ENCODE peak calls at places on chromosomes 13 and 19, in nine cellular contexts. T is gastroesophageal sphincter; F is activated CD8-positive, alpha-beta T cell treated with anti-CD3 and anti-CD28 coated beads, Interleukin-2, amount 10 ng/mL, durations not matched to agents 7 days and 5 days; H is body of pancreas; O is GM23338; D is natural killer cell treated with Interleukin-12 subunit alpha and Interleukin-12 subunit beta and Interleukin-15 and Interleukin-18, amount 100 ng/mL, for 72 hours; E is T-helper 17 cell; P is heart left ventricle; R is right cardiac atrium. K is an unnamed sample.

GRCh38 chr19:15562861-15563260 is 52.2 kb upstream of the CYP4F8 start:
- ATAC-seq in O (no peak), P (no peak), T (no peak), H (no peak), R (no peak), F (no peak), D (no peak), E (no peak), K (peak)

GRCh38 chr13:106835477-106835876 is 267.5 kb upstream of the ARGLU1 start:
- ATAC-seq in T (no peak), R (no peak), P (no peak), O (no peak), H (peak), E (no peak), F (no peak), D (no peak), K (no peak)

GRCh38 chr13:78657699-78658629 is 991 bp downstream of the OBI1 start:
- ATAC-seq in P (no peak), R (no peak), E (no peak), O (peak), F (peak), D (no peak), T (no peak), H (peak), K (peak)

GRCh38 chr13:48346583-48346982 is 43.0 kb downstream of the RB1 start:
- ATAC-seq in T (no peak), D (peak), O (no peak), P (no peak), F (peak), E (no peak), H (no peak), R (no peak), K (no peak)

GRCh38 chr13:40547545-40548322 is 118.7 kb downstream of the FOXO1 start:
- ATAC-seq in H (no peak), F (no peak), R (no peak), D (no peak), T (no peak), E (no peak), P (no peak), O (no peak), K (no peak)

GRCh38 chr13:61414686-61415664 is 674 bp downstream of the PCDH20 start:
- ATAC-seq in E (no peak), R (peak), F (no peak), D (no peak), H (peak), P (peak), T (peak), O (peak), K (peak)

GRCh38 chr13:73251866-73252265 is 193.1 kb downstream of the KLF5 start:
- ATAC-seq in P (no peak), F (no peak), R (no peak), D (no peak), T (no peak), H (no peak), E (no peak), O (no peak), K (no peak)

GRCh38 chr19:15324791-15325519 is 7.4 kb downstream of the BRD4 start:
- ATAC-seq in E (peak), P (peak), O (peak), R (peak), T (no peak), D (peak), H (peak), F (no peak), K (peak)

GRCh38 chr19:51600940-51601575 is 29.1 kb downstream of the SIGLEC5 start:
- ATAC-seq in D (peak), T (no peak), R (peak), O (peak), F (peak), P (no peak), E (no peak), H (no peak), K (peak)

GRCh38 chr13:30346159-30346788 is 38.9 kb upstream of the KATNAL1 start:
- ATAC-seq in D (peak), P (no peak), F (peak), R (peak), E (peak), H (no peak), T (no peak), O (no peak), K (peak)

GRCh38 chr19:2089001-2089711 is 7.0 kb downstream of the MOB3A start:
- ATAC-seq in T (no peak), O (no peak), R (no peak), P (no peak), H (no peak), E (no peak), F (no peak), D (no peak), K (peak)

GRCh38 chr19:47625650-47626049 is 16.7 kb downstream of the BICRA start:
- ATAC-seq in P (no peak), F (no peak), T (no peak), H (no peak), R (peak), E (no peak), O (no peak), D (no peak), K (no peak)

GRCh38 chr13:106493569-106493968 is 41.9 kb downstream of the EFNB2 start:
- ATAC-seq in P (no peak), F (peak), R (no peak), D (peak), T (peak), E (peak), H (no peak), O (no peak), K (peak)

GRCh38 chr13:56459291-56459690 is 681.4 kb upstream of the PRR20A start:
- ATAC-seq in R (peak), O (no peak), T (no peak), H (no peak), E (no peak), P (peak), D (no peak), F (no peak), K (no peak)

GRCh38 chr13:42906257-42906656 is 85.8 kb downstream of the EPSTI1 start:
- ATAC-seq in O (no peak), P (no peak), H (no peak), E (no peak), R (no peak), T (no peak), F (no peak), D (no peak), K (no peak)

GRCh38 chr19:40974633-40975037 is 16.4 kb upstream of the CYP2B6 start:
- ATAC-seq in P (no peak), O (peak), F (peak), E (peak), H (peak), D (no peak), T (peak), R (peak), K (peak)

K was measured in esophagus mucosa.